ENCODE peak calls at places on chromosomes 12 and 14, in seven cellular contexts. P is lower lobe of right lung; B is heart left ventricle; Z is astrocyte of the cerebellum; V is breast epithelium; K is CD8-positive, alpha-beta T cell; L is AG04450. C is an unnamed sample.

GRCh38 chr14:26204954-26205479 is 392.8 kb downstream of the NOVA1 start:
- DNase-seq in P (peak; percentile 39), K (no peak), L (no peak), B (peak; percentile 61), Z (peak; percentile 8), V (peak; percentile 59), C (peak; percentile 26)

GRCh38 chr12:129887047-129887568 is 16.7 kb downstream of the TMEM132D start:
- DNase-seq in L (no peak), Z (peak; percentile 33), B (no peak), K (no peak), P (peak; percentile 65), V (no peak), C (no peak)

GRCh38 chr12:111757361-111758119 is 9.2 kb upstream of the ALDH2 start:
- DNase-seq in P (peak; percentile 76), B (peak; percentile 72), V (peak; percentile 80), L (no peak), Z (peak; percentile 64), K (no peak), C (no peak)

GRCh38 chr14:102579696-102580551 is 12.5 kb upstream of the RCOR1 start:
- DNase-seq in P (peak; percentile 55), L (no peak), K (no peak), B (no peak), V (no peak), Z (no peak), C (no peak)

GRCh38 chr14:20742132-20742531 is 3.6 kb upstream of the EDDM3A start:
- DNase-seq in V (no peak), B (no peak), K (no peak), Z (no peak), P (no peak), L (no peak), C (no peak)

GRCh38 chr12:47394070-47394469 is 311.8 kb downstream of the RPAP3 start:
- DNase-seq in K (no peak), B (no peak), L (no peak), Z (no peak), P (no peak), V (no peak), C (no peak)

GRCh38 chr14:60563113-60563512 is 54.2 kb downstream of the SIX6 start:
- DNase-seq in V (no peak), B (no peak), L (peak; percentile 48), Z (peak; percentile 78), K (no peak), P (no peak), C (no peak)

GRCh38 chr12:27524839-27525238 is 833 bp downstream of the PPFIBP1 start:
- DNase-seq in L (no peak), B (no peak), K (no peak), Z (no peak), P (no peak), V (no peak), C (no peak)

GRCh38 chr14:72024043-72024407 is 91.8 kb downstream of the RGS6 start:
- DNase-seq in P (no peak), V (no peak), L (no peak), Z (no peak), B (no peak), K (no peak), C (no peak)

GRCh38 chr14:104856869-104857860 is 7.9 kb upstream of the CEP170B start:
- DNase-seq in P (no peak), L (no peak), Z (no peak), B (no peak), V (peak; percentile 31), K (no peak), C (no peak)

GRCh38 chr14:104291123-104292000 is 153.0 kb downstream of the KIF26A start:
- DNase-seq in L (no peak), B (peak; percentile 17), K (no peak), P (peak; percentile 25), V (peak; percentile 41), Z (no peak), C (peak; percentile 0)

GRCh38 chr12:75631809-75632208 is 120.4 kb upstream of the KRR1 start:
- DNase-seq in K (no peak), B (no peak), Z (no peak), L (no peak), V (no peak), P (no peak), C (no peak)

GRCh38 chr12:107564946-107565345 is 120.7 kb upstream of the PWP1 start:
- DNase-seq in P (no peak), K (no peak), Z (no peak), L (no peak), V (no peak), B (no peak), C (no peak)

GRCh38 chr14:70121521-70121920 is 67.2 kb downstream of the SLC8A3 start:
- DNase-seq in V (no peak), B (no peak), K (no peak), P (no peak), L (no peak), Z (no peak), C (no peak)

GRCh38 chr14:75430106-75430505 is 2.3 kb downstream of the JDP2 start:
- DNase-seq in B (peak; percentile 52), L (no peak), Z (no peak), P (peak; percentile 60), K (no peak), V (no peak), C (peak; percentile 72)

GRCh38 chr12:64737539-64737938 is 21.7 kb downstream of the GNS start:
- DNase-seq in L (no peak), Z (no peak), B (no peak), K (no peak), V (no peak), P (no peak), C (no peak)

GRCh38 chr14:96056509-96057422 is 17.6 kb downstream of the C14orf132 start:
- DNase-seq in L (no peak), P (no peak), K (peak; percentile 29), B (no peak), V (no peak), Z (no peak), C (no peak)

GRCh38 chr14:21868442-21869046 is 194.9 kb upstream of the OR4E1 start:
- DNase-seq in P (no peak), K (peak; percentile 84), B (peak; percentile 24), V (no peak), Z (peak; percentile 26), L (no peak), C (no peak)

DNA sequence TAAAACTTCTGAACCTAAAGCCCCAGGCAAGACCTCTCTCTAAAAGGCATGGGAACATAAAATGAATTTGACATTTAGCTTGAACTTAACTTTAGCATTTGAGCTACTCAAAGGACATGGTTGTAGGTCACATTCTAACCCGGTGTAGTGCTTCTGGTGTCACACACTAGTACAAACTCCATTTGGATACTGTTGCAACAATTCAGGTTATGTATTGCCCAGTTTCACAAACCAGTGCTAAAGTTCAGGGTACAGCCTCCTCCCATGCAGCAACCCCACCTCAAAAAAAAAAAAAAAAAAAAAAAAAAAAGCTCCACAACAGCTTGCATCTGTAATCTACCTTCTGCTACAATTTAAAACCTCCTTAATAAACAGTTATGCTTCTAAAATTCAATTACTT is 7.8 kb downstream of the PPTC7 start:
- DNase-seq in B (no peak), V (no peak), K (no peak), P (no peak), L (no peak), Z (no peak), C (no peak)
- H3K4me3 ChIP-seq in B (no peak overlapping the region), V (no peak overlapping the region), K (no peak overlapping the region), P (no peak overlapping the region), L (no peak overlapping the region), Z (no peak overlapping the region), C (no peak overlapping the region)

DNA sequence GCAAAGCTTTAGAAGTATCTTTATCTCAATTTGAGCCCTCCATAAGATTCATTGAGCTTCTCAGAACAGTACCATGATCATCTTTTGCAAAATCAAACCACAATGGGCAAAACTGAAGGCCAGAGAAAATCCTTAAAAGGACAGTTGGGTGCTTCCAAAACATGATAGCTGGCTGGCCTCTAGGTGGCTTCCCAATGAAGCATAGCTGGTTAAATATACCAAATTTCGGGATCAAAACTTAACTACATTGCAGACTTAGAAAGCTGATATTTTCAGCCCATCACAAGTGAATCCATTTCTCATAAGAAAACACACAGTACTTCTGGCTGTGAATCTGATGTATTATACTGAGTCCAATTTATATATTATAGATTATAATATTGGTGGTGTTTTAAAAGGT is 15.3 kb upstream of the PIK3C2G start:
- DNase-seq in Z (no peak), P (no peak), L (no peak), K (no peak), V (no peak), B (no peak), C (no peak)
- TF ChIP-seq CTCF in Z (peak; percentile 31), P (no peak), L (peak; percentile 45), K (no peak), V (no peak), B (no peak), C (no peak)

GRCh38 chr14:36655054-36655381 is 6.6 kb upstream of the PAX9 start:
- DNase-seq in K (no peak), B (no peak), L (no peak), V (no peak), Z (no peak), P (no peak), C (no peak)

GRCh38 chr14:36656769-36657408 is 4.8 kb upstream of the PAX9 start:
- DNase-seq in V (no peak), K (no peak), L (no peak), Z (no peak), B (no peak), P (no peak), C (no peak)

GRCh38 chr14:36655963-36656768 is 5.5 kb upstream of the PAX9 start:
- DNase-seq in B (no peak), L (no peak), P (no peak), V (peak; percentile 58), K (no peak), Z (no peak), C (no peak)

GRCh38 chr14:36654185-36655053 is 7.2 kb upstream of the PAX9 start:
- DNase-seq in Z (no peak), B (no peak), P (no peak), L (no peak), K (no peak), V (no peak), C (no peak)

DNA sequence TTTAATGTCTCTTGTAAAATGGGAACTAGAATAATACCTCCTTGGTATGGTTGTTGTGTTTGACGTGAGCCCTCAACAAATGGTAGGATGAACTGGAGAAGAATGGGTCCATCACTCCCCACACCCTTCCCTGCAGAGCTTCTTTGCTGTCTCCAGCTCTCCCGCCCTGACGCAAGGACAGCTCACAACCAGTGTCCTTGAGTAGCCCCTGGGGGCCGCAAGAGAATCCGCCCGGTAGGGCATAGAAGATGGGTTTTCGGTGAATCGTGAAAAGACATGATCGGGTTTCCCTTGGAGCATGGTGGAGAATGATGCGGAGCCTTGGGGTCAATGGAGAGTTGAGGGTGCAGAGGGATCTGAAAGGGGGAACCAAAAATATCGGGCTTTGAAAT is 6.1 kb upstream of the PAX9 start:
- DNase-seq in P (no peak), L (no peak), B (no peak), Z (no peak), V (no peak), K (no peak), C (no peak)
- H3K4me3 ChIP-seq in P (no peak overlapping the region), L (no peak overlapping the region), B (no peak overlapping the region), Z (no peak overlapping the region), V (no peak overlapping the region), K (no peak overlapping the region), C (no peak overlapping the region)

DNA sequence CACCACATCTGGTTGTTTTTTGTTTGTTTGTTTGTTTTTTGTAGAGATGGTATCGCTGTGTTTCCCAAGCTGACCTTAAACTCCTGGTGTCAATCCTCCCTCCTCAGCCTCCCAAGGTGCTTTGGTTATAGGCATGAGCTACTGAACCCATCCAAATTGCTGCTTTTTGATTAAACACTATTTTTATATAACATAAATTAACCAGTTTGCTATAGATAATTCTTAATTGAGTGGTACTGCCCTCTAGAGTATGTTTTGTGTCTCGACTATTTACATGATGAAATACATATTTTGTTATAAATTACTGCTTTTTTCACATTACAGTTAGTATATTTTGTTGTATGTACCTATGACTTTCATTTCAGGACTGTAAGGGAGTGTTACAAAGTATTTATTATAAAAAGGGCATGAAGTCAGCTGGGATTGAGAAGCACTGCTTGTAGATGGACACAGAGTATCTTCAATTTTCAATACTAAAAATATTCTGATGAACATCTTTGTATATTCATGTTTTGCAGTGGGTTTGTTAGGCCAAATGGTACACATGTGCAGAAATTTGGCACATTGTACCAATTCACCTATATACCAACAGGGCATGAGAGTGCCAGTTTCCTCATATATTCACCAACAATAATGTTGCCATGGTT is 14.9 kb upstream of the SCAF11 start:
- DNase-seq in B (no peak), V (no peak), L (no peak), K (no peak), Z (no peak), P (no peak), C (no peak)
- TF ChIP-seq CTCF in B (no peak), V (no peak), L (peak; percentile 48), K (peak; percentile 41), Z (peak; percentile 18), P (no peak), C (peak; percentile 18)

C was measured in gastrocnemius medialis.